ENCODE peak calls at places on chromosomes 6 and 20, in seven cellular contexts. O is body of pancreas, N is esophagus squamous epithelium, M is transverse colon, R is uterus, E is A549, B is GM12878. J is an unnamed sample.

GRCh38 chr20:21238400-21238799 is 64.7 kb upstream of the XRN2 start:
- DNase-seq in M (no peak), N (no peak), R (no peak), E (no peak), O (no peak), B (no peak), J (no peak)

GRCh38 chr6:10424005-10424404 is 9.1 kb upstream of the TFAP2A start:
- DNase-seq in N (no peak), M (no peak), R (no peak), B (no peak), E (no peak), O (no peak), J (no peak)

GRCh38 chr6:48825501-48826317 is 637.3 kb downstream of the MMUT start:
- DNase-seq in E (no peak), N (no peak), M (no peak), O (no peak), B (no peak), R (no peak), J (no peak)

GRCh38 chr6:37048851-37049734 is 43.6 kb downstream of the FGD2 start:
- DNase-seq in M (peak; percentile 69), R (peak; percentile 71), E (no peak), N (peak; percentile 22), B (peak; percentile 53), O (peak; percentile 88), J (no peak)

GRCh38 chr20:32203556-32204484 is 3.7 kb downstream of the PLAGL2 start:
- DNase-seq in R (peak; percentile 73), B (no peak), N (no peak), E (no peak), O (no peak), M (peak; percentile 43), J (peak; percentile 57)

GRCh38 chr20:36847009-36847709 is 28.8 kb upstream of the TLDC2 start:
- DNase-seq in O (no peak), R (peak; percentile 93), M (peak; percentile 64), B (no peak), N (no peak), E (no peak), J (peak; percentile 42)

GRCh38 chr6:43047998-43048397 is 5.7 kb downstream of the CUL7 start:
- DNase-seq in O (no peak), E (no peak), B (no peak), M (no peak), R (no peak), N (no peak), J (no peak)

GRCh38 chr6:169701218-169701952 is 444 bp downstream of the WDR27 start:
- DNase-seq in E (no peak), N (no peak), R (peak; percentile 34), B (no peak), M (peak; percentile 28), O (no peak), J (no peak)

GRCh38 chr20:4297141-4297826 is 281.9 kb upstream of the RNF24 start:
- DNase-seq in M (no peak), B (no peak), R (peak; percentile 55), E (no peak), N (no peak), O (no peak), J (no peak)

GRCh38 chr6:145714731-145715130 is 20.6 kb downstream of the EPM2A start:
- DNase-seq in O (no peak), N (no peak), E (no peak), R (no peak), M (no peak), B (no peak), J (no peak)

GRCh38 chr6:107784669-107785068 is 39.4 kb downstream of the SCML4 start:
- DNase-seq in B (no peak), O (no peak), E (no peak), R (no peak), N (no peak), M (no peak), J (no peak)

GRCh38 chr6:17021539-17021889 is 80.3 kb upstream of the STMND1 start:
- DNase-seq in N (no peak), E (no peak), M (no peak), R (no peak), O (no peak), B (no peak), J (no peak)

GRCh38 chr6:7906741-7907140 is 3.8 kb downstream of the TXNDC5 start:
- DNase-seq in E (no peak), O (no peak), M (no peak), N (no peak), B (no peak), R (no peak), J (no peak)

GRCh38 chr6:28207244-28208179 is 17.6 kb upstream of the ZSCAN9 start:
- DNase-seq in N (no peak), M (peak; percentile 24), E (no peak), O (no peak), R (no peak), B (no peak), J (no peak)

GRCh38 chr6:165864218-165864617 is 201.2 kb upstream of the PDE10A start:
- DNase-seq in N (no peak), R (no peak), B (no peak), M (no peak), O (no peak), E (no peak), J (no peak)

GRCh38 chr6:84847349-84848160 is 83.2 kb upstream of the TBX18 start:
- DNase-seq in N (no peak), E (no peak), B (no peak), R (no peak), M (no peak), O (no peak), J (no peak)

GRCh38 chr6:45483021-45483420 is 105.3 kb upstream of the SUPT3H start:
- DNase-seq in B (no peak), R (peak; percentile 33), O (no peak), E (no peak), N (no peak), M (no peak), J (no peak)

GRCh38 chr20:8254911-8255582 is 123.0 kb downstream of the PLCB1 start:
- DNase-seq in E (no peak), B (no peak), N (no peak), R (no peak), M (no peak), O (no peak), J (no peak)

GRCh38 chr6:12012566-12013367 is 655 bp downstream of the HIVEP1 start:
- DNase-seq in B (peak; percentile 68), E (peak; percentile 50), R (peak; percentile 68), N (no peak), M (peak; percentile 70), O (peak; percentile 78), J (peak; percentile 90)
- TF ChIP-seq POLR2A in B (peak; percentile 85), E (no peak), R (peak; percentile 45), N (peak; percentile 47), M (peak; percentile 75), O (peak; percentile 90), J (peak; percentile 74)

GRCh38 chr20:33732166-33732970 is 572 bp downstream of the ZNF341 start:
- DNase-seq in B (peak; percentile 32), N (peak; percentile 54), M (peak; percentile 92), E (peak; percentile 18), O (peak; percentile 92), R (peak; percentile 80), J (peak; percentile 90)
- TF ChIP-seq POLR2A in B (peak; percentile 75), N (peak; percentile 59), M (peak; percentile 51), E (peak; percentile 59), O (peak; percentile 69), R (peak; percentile 45), J (no peak)

GRCh38 chr6:143677577-143677890 is 231 bp upstream of the PHACTR2 start:
- DNase-seq in N (no peak), B (no peak), O (no peak), R (no peak), E (no peak), M (no peak), J (no peak)

GRCh38 chr6:143676437-143677045 is 1.2 kb upstream of the PHACTR2 start:
- DNase-seq in B (no peak), N (no peak), M (no peak), R (no peak), E (no peak), O (no peak), J (no peak)

GRCh38 chr6:143678980-143679379 is 1.2 kb downstream of the PHACTR2 start:
- DNase-seq in O (no peak), B (no peak), R (no peak), E (no peak), M (no peak), N (no peak), J (no peak)

GRCh38 chr6:143680157-143680556 is 2.4 kb downstream of the PHACTR2 start:
- DNase-seq in N (no peak), O (no peak), M (no peak), B (no peak), E (no peak), R (no peak), J (no peak)

GRCh38 chr6:143677891-143678737 is at the start of gene PHACTR2:
- DNase-seq in N (no peak), M (peak; percentile 66), E (peak; percentile 40), R (peak; percentile 75), O (peak; percentile 66), B (no peak), J (peak; percentile 78)
- TF ChIP-seq POLR2A in N (peak; percentile 66), M (peak; percentile 57), E (no peak), R (peak; percentile 56), O (peak; percentile 79), B (no peak), J (peak; percentile 72)

DNA sequence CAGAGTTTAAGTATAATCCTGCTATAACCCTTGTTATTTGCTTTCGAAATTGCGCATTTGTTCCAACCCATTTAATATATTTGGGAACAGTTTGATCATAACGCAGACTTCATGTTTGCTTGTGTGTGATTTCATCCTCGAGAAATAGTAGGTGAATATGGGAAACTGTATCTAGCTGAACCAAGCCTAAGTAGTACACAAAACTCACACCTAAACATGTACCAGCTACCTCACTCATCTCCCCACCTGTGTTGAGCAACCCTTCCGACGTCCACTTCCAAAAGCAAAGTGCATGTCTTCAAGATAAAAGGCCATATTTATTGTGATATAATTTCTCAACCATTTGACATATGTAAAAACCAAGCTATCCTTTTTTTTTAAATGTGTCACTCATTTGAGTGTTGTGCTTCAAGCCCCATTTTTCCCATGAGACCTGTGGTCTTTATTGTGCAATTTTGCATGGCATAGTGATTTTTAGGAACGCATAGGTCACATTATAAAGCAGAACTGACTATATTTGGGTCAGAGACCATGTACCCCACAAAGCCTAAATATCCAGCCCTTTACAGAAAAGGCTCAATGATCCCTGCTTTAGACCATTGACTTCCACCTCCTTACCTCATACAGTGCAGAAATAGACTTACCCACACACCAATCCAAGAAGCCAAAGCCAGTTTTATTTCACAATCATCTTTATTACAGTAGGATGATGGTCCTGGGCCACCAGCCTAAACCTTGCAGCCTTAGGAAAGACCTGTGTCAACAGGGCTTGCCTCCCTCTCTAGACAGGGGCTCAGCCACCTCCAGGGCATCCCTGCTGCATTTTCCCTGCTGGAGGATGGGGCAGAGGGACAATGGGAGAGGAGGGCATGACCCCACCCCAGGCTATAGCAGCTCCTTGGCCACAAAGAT is 7.1 kb downstream of the CCND3 start:
- DNase-seq in O (no peak), M (no peak), E (no peak), R (no peak), N (no peak), B (no peak), J (no peak)
- TF ChIP-seq POLR2A in O (no peak), M (no peak), E (no peak), R (no peak), N (no peak), B (no peak), J (no peak)

GRCh38 chr6:22025468-22026159 is 271.2 kb downstream of the PRL start:
- DNase-seq in O (no peak), R (peak; percentile 60), N (no peak), B (peak; percentile 76), M (no peak), E (peak; percentile 10), J (no peak)
- TF ChIP-seq POLR2A in O (no peak), R (no peak), N (no peak), B (no peak), M (no peak), E (no peak), J (no peak)